ENCODE peak calls at places on chromosomes 11 and 22, in six cellular contexts. H is heart left ventricle, E is GM12878, G is uterus, S is cardiac fibroblast, Y is AG04449. R is an unnamed sample.

GRCh38 chr11:107018274-107018901 is at the start of gene GUCY1A2:
- DNase-seq in Y (no peak), E (no peak), H (peak; percentile 31), S (peak; percentile 9), G (peak; percentile 40), R (peak; percentile 15)

GRCh38 chr11:19853016-19853415 is 140.4 kb downstream of the NAV2 start:
- DNase-seq in S (peak; percentile 62), G (no peak), Y (no peak), E (no peak), H (no peak), R (no peak)

GRCh38 chr11:113994077-113994954 is 19.4 kb downstream of the HTR3A start:
- DNase-seq in E (no peak), G (peak; percentile 27), S (peak; percentile 27), Y (no peak), H (no peak), R (peak; percentile 53)

GRCh38 chr22:42792909-42793847 is 63.9 kb downstream of the ARFGAP3 start:
- DNase-seq in G (no peak), H (no peak), Y (no peak), E (no peak), S (no peak), R (no peak)

GRCh38 chr11:76206077-76206326 is 300 bp downstream of the WNT11 start:
- DNase-seq in Y (no peak), H (no peak), S (no peak), E (no peak), G (no peak), R (no peak)

GRCh38 chr11:44632466-44633123 is 67.1 kb downstream of the CD82 start:
- DNase-seq in E (no peak), Y (no peak), H (peak; percentile 59), S (peak; percentile 34), G (no peak), R (peak; percentile 55)

GRCh38 chr11:67288198-67288451 is 978 bp upstream of the ANKRD13D start:
- DNase-seq in Y (no peak), H (no peak), E (no peak), G (no peak), S (no peak), R (no peak)

GRCh38 chr22:45828836-45829235 is 148.1 kb downstream of the WNT7B start:
- DNase-seq in S (peak; percentile 15), G (no peak), Y (no peak), H (no peak), E (no peak), R (no peak)

GRCh38 chr11:20443596-20443995 is 56.1 kb downstream of the PRMT3 start:
- DNase-seq in G (no peak), H (no peak), E (no peak), S (peak; percentile 50), Y (no peak), R (no peak)

GRCh38 chr11:94546886-94547285 is 3.2 kb downstream of the FUT4 start:
- DNase-seq in S (no peak), E (no peak), H (no peak), Y (no peak), G (no peak), R (no peak)

GRCh38 chr11:76334826-76335389 is 46.0 kb downstream of the THAP12 start:
- DNase-seq in G (no peak), Y (no peak), S (no peak), E (no peak), H (no peak), R (no peak)

GRCh38 chr11:64001552-64002427 is 15.6 kb downstream of the OTUB1 start:
- DNase-seq in S (peak; percentile 34), G (peak; percentile 49), H (peak; percentile 43), E (no peak), Y (no peak), R (no peak)

GRCh38 chr11:48879256-48879655 is 104.4 kb downstream of the TRIM51G start:
- DNase-seq in H (no peak), S (no peak), G (no peak), Y (no peak), E (no peak), R (no peak)

GRCh38 chr11:92380882-92381281 is 156.3 kb downstream of the FAT3 start:
- DNase-seq in E (no peak), H (no peak), Y (peak; percentile 42), S (peak; percentile 82), G (no peak), R (no peak)

GRCh38 chr11:114342476-114342875 is 46.3 kb downstream of the NNMT start:
- DNase-seq in G (no peak), E (no peak), S (no peak), Y (no peak), H (no peak), R (no peak)

GRCh38 chr11:6303657-6304056 is 16.6 kb downstream of the CAVIN3 start:
- DNase-seq in H (no peak), E (no peak), Y (no peak), G (no peak), S (no peak), R (no peak)

GRCh38 chr11:6301096-6301495 is 19.2 kb downstream of the CAVIN3 start:
- DNase-seq in E (no peak), G (no peak), Y (no peak), S (no peak), H (no peak), R (no peak)

GRCh38 chr11:6298605-6299004 is 21.7 kb downstream of the CAVIN3 start:
- DNase-seq in S (peak; percentile 32), E (no peak), G (no peak), H (peak; percentile 36), Y (no peak), R (no peak)

GRCh38 chr11:6300325-6300724 is 20.0 kb downstream of the CAVIN3 start:
- DNase-seq in S (no peak), G (no peak), H (no peak), E (no peak), Y (no peak), R (no peak)

DNA sequence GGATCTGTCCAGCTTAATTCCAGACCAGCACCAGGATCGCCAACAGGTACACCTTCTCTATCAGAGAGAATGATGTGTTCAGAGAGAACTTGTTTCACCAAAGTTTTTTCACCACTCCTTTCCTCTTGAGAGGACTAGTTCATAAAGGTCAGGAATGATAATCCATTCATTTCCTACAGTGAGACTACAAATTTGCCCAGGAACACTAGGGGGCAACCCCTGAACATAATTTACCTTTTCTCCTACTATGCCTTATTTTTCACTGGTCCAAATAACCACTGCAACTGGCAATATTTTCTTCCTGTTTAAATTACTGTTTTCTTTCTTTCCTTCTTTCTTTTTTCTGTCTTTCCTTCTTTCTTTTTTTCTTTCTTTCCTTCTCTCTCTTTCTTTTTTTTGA is 22.5 kb downstream of the CAVIN3 start:
- DNase-seq in Y (no peak), E (no peak), H (no peak), G (no peak), S (peak; percentile 25), R (no peak)
- TF ChIP-seq CTCF in Y (peak; percentile 29), E (peak; percentile 22), H (peak; percentile 53), G (no peak), S (peak; percentile 45), R (peak; percentile 11)

GRCh38 chr11:57752954-57753353 is 1.3 kb upstream of the BTBD18 start:
- DNase-seq in E (no peak), G (no peak), Y (no peak), S (no peak), H (no peak), R (no peak)

GRCh38 chr11:57746920-57747319 is 4.7 kb downstream of the BTBD18 start:
- DNase-seq in S (no peak), Y (no peak), E (no peak), H (no peak), G (no peak), R (no peak)

GRCh38 chr11:57751676-57752253 is at the start of gene BTBD18:
- DNase-seq in H (peak; percentile 37), E (no peak), S (peak; percentile 74), Y (no peak), G (no peak), R (peak; percentile 51)
- TF ChIP-seq CTCF in H (peak; percentile 64), E (peak; percentile 38), S (peak; percentile 59), Y (peak; percentile 52), G (peak; percentile 6), R (peak; percentile 34)

GRCh38 chr22:35354068-35354467 is 26.8 kb upstream of the HMOX1 start:
- DNase-seq in G (no peak), Y (no peak), S (no peak), E (no peak), H (no peak), R (no peak)

GRCh38 chr22:35349704-35350538 is 31.0 kb upstream of the HMOX1 start:
- DNase-seq in H (no peak), G (peak; percentile 37), S (no peak), E (no peak), Y (no peak), R (no peak)

GRCh38 chr22:35353318-35353717 is 27.6 kb upstream of the HMOX1 start:
- DNase-seq in H (no peak), E (no peak), G (no peak), Y (no peak), S (no peak), R (no peak)

GRCh38 chr22:35350539-35351503 is 30.1 kb upstream of the HMOX1 start:
- DNase-seq in G (peak; percentile 94), H (peak; percentile 94), E (peak; percentile 58), S (peak; percentile 94), Y (peak; percentile 56), R (peak; percentile 93)

GRCh38 chr22:35352214-35353111 is 28.4 kb upstream of the HMOX1 start:
- DNase-seq in G (peak; percentile 55), E (no peak), Y (no peak), S (peak; percentile 35), H (peak; percentile 73), R (peak; percentile 59)
- TF ChIP-seq CTCF in G (peak; percentile 10), E (peak; percentile 40), Y (peak; percentile 6), S (peak; percentile 16), H (peak; percentile 41), R (peak; percentile 44)

GRCh38 chr11:21927628-21928027 is 265.3 kb upstream of the ANO5 start:
- DNase-seq in E (no peak), S (no peak), G (no peak), H (no peak), Y (no peak), R (no peak)
- TF ChIP-seq CTCF in E (no peak), S (no peak), G (no peak), H (no peak), Y (no peak), R (no peak)

DNA sequence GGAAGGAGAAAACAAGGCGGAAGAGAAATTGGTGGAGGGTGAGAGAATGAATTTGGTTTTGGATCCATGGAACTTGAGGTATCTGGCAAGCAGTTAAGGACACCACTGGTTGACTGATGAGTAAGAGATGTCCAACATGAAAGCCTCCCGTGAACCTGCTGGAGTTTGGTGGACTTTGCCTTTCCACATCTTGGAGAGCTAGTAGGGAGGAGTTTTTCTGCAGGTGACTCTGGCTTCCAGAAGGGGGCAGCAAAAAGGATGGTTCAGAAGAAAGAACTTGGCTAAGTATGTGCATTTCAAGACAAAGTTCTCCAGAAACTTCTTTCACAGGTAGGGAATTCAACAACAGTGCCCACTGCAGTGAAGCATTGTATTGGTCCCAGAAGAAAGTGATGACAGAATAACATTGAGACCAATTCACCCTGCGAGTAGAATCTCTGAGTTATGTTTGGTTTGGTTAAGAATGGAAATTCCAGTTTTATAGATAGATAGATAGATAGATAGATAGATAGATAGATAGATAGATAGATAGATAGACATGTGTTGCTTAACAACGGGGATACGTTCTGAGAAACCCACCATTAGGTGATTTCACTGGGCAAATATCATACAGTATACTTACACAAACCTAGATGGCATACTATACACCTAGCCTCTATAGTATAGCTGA is 28.5 kb downstream of the DCDC1 start:
- DNase-seq in Y (no peak), G (no peak), S (peak; percentile 57), E (no peak), H (no peak), R (peak; percentile 31)
- TF ChIP-seq CTCF in Y (peak; percentile 51), G (no peak), S (peak; percentile 69), E (peak; percentile 71), H (peak; percentile 45), R (peak; percentile 46)

GRCh38 chr11:17786824-17787525 is 52.4 kb downstream of the KCNC1 start:
- DNase-seq in S (peak; percentile 85), E (no peak), Y (no peak), H (no peak), G (no peak), R (no peak)
- TF ChIP-seq CTCF in S (no peak), E (no peak), Y (no peak), H (no peak), G (no peak), R (no peak)

R was measured in GM10248.